ENCODE peak calls at places on chromosomes 11 and 22, in ten cellular contexts. T is right lobe of liver; I is IMR-90; B is tibial nerve; Y is iPS DF 6.9; A is PC-3; F is uterus; C is GM23248; S is testis; O is CD8-positive, alpha-beta memory T cell. H is an unnamed sample.
A peak's percentile ranks its signal among the peaks of the same experiment; 100 is the strongest.

GRCh38 chr22:29481265-29482000 is 1.4 kb downstream of the NEFH start:
- DNase-seq in T (no peak), I (no peak), B (no peak), Y (peak; percentile 68), A (no peak), F (no peak), C (no peak), S (peak; percentile 73), O (no peak), H (no peak)

GRCh38 chr11:76685237-76685636 is 14.7 kb upstream of the LRRC32 start:
- DNase-seq in T (no peak), I (no peak), B (no peak), Y (no peak), A (no peak), F (no peak), C (no peak), S (no peak), O (no peak), H (no peak)

GRCh38 chr22:23305922-23306374 is 125.6 kb downstream of the BCR start:
- DNase-seq in T (no peak), I (peak; percentile 81), B (peak; percentile 65), Y (no peak), A (no peak), F (peak; percentile 77), C (peak; percentile 69), S (peak; percentile 93), O (no peak), H (peak; percentile 43)

GRCh38 chr11:9222654-9223053 is 42.5 kb downstream of the DENND5A start:
- DNase-seq in T (no peak), I (no peak), B (no peak), Y (no peak), A (no peak), F (no peak), C (no peak), S (no peak), O (no peak), H (no peak)

GRCh38 chr11:15189646-15190365 is 75.1 kb downstream of the INSC start:
- DNase-seq in T (no peak), I (peak; percentile 29), B (no peak), Y (no peak), A (no peak), F (no peak), C (peak; percentile 49), S (no peak), O (no peak), H (no peak)

GRCh38 chr11:66112640-66113098 is 42.6 kb downstream of the PACS1 start:
- DNase-seq in T (no peak), I (peak; percentile 76), B (peak; percentile 6), Y (no peak), A (peak; percentile 92), F (no peak), C (peak; percentile 86), S (no peak), O (no peak), H (no peak)

GRCh38 chr11:68138256-68138655 is 17.1 kb upstream of the CHKA start:
- DNase-seq in T (no peak), I (no peak), B (no peak), Y (no peak), A (no peak), F (no peak), C (peak; percentile 17), S (no peak), O (no peak), H (no peak)

GRCh38 chr22:47795477-47796127 is 1033.2 kb downstream of the TBC1D22A start:
- DNase-seq in T (no peak), I (no peak), B (no peak), Y (no peak), A (no peak), F (no peak), C (no peak), S (no peak), O (no peak), H (no peak)

GRCh38 chr22:50338042-50338573 is 5.0 kb upstream of the PPP6R2 start:
- DNase-seq in T (no peak), I (no peak), B (no peak), Y (no peak), A (no peak), F (no peak), C (no peak), S (no peak), O (no peak), H (no peak)

GRCh38 chr22:50342651-50343540 is at the start of gene PPP6R2:
- DNase-seq in T (peak; percentile 88), I (peak; percentile 35), B (peak; percentile 76), Y (no peak), A (peak; percentile 64), F (peak; percentile 73), C (peak; percentile 88), S (peak; percentile 86), O (peak; percentile 90), H (no peak)

GRCh38 chr22:50341977-50342650 is 1.0 kb upstream of the PPP6R2 start:
- DNase-seq in T (peak; percentile 90), I (peak; percentile 75), B (peak; percentile 95), Y (peak; percentile 67), A (peak; percentile 89), F (peak; percentile 90), C (peak; percentile 92), S (peak; percentile 94), O (peak; percentile 91), H (peak; percentile 72)

GRCh38 chr22:50338860-50339462 is 4.2 kb upstream of the PPP6R2 start:
- DNase-seq in T (no peak), I (no peak), B (no peak), Y (no peak), A (no peak), F (no peak), C (no peak), S (no peak), O (no peak), H (no peak)

GRCh38 chr22:50340157-50340879 is 2.8 kb upstream of the PPP6R2 start:
- DNase-seq in T (no peak), I (no peak), B (no peak), Y (no peak), A (no peak), F (no peak), C (peak; percentile 34), S (peak; percentile 30), O (no peak), H (no peak)
- H3K4me1 ChIP-seq in T (peaks cover 6% of the 10 kb centered on the region), I (peaks cover 2% of the 10 kb centered on the region), B (no peaks in the 10 kb centered on the region), Y (no peaks in the 10 kb centered on the region), A (no peaks in the 10 kb centered on the region), F (no peaks in the 10 kb centered on the region), C (no peaks in the 10 kb centered on the region), S (no peaks in the 10 kb centered on the region), O (peaks cover 6% of the 10 kb centered on the region), H (peaks cover 8% of the 10 kb centered on the region)

DNA sequence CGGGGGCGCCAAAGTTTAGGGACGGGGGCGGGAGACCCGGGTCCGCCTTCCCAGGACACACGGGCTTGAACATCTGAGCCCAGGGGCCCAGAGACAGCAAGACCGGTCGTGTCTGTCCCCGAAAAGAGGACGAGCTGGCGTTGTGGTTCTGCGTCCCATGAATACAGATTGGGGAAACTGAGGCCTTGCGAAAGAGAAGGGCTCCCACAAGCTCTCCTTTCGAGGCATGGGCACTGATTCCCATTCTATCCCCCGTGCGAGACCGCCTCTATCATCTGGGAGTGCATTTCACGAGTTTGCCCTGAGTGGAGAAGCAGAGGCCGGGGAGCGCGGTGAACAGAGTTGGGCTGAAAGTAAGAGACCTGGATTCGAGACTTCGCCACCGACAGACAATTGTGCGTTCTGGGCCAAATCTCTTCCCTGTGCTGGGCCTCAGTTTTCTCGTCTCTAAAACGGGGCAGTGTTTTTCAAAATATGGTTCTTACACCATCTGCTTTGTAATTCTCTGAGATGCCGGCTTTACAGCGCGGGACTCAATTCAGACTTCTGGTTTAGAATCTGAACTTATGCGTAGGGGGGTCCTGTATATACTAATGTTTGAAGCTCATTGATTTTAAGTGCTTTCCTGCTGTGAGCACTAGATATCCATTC is 471 bp downstream of the RNF185 start:
- DNase-seq in T (no peak), I (peak; percentile 31), B (peak; percentile 36), Y (no peak), A (no peak), F (no peak), C (peak; percentile 69), S (peak; percentile 42), O (no peak), H (no peak)
- H3K27ac ChIP-seq in T (peak overlapping the region; percentile 85), I (peak overlapping the region; percentile 89), B (peak overlapping the region; percentile 91), Y (no peak overlapping the region), A (no peak overlapping the region), F (peak overlapping the region; percentile 93), C (peak overlapping the region; percentile 71), S (peak overlapping the region; percentile 90), O (peak overlapping the region; percentile 78), H (peak overlapping the region; percentile 95)

GRCh38 chr11:45665206-45665932 is at the start of gene CHST1:
- DNase-seq in T (peak; percentile 87), I (no peak), B (no peak), Y (no peak), A (no peak), F (peak; percentile 37), C (peak; percentile 60), S (peak; percentile 41), O (no peak), H (no peak)

GRCh38 chr11:45664376-45665205 is 831 bp downstream of the CHST1 start:
- DNase-seq in T (peak; percentile 45), I (no peak), B (no peak), Y (no peak), A (no peak), F (no peak), C (no peak), S (no peak), O (no peak), H (no peak)

GRCh38 chr11:45662665-45663485 is 2.5 kb downstream of the CHST1 start:
- DNase-seq in T (peak; percentile 39), I (peak; percentile 89), B (no peak), Y (no peak), A (peak; percentile 4), F (no peak), C (peak; percentile 96), S (no peak), O (no peak), H (peak; percentile 49)

GRCh38 chr11:45662096-45662664 is 3.2 kb downstream of the CHST1 start:
- DNase-seq in T (peak; percentile 31), I (no peak), B (no peak), Y (no peak), A (no peak), F (no peak), C (no peak), S (no peak), O (no peak), H (no peak)

GRCh38 chr11:45663486-45664375 is 1.7 kb downstream of the CHST1 start:
- DNase-seq in T (peak; percentile 40), I (peak; percentile 11), B (no peak), Y (no peak), A (peak; percentile 3), F (no peak), C (peak; percentile 51), S (no peak), O (no peak), H (no peak)
- H3K4me3 ChIP-seq in T (peak overlapping the region; percentile 46), I (no peak overlapping the region), B (peak overlapping the region; percentile 53), Y (peak overlapping the region; percentile 61), A (no peak overlapping the region), F (peak overlapping the region; percentile 45), C (no peak overlapping the region), S (peak overlapping the region; percentile 52), O (no peak overlapping the region), H (peak overlapping the region; percentile 93)

GRCh38 chr11:833849-834311 is 1.1 kb downstream of the CD151 start:
- DNase-seq in T (no peak), I (no peak), B (no peak), Y (no peak), A (peak; percentile 18), F (no peak), C (peak; percentile 62), S (no peak), O (no peak), H (no peak)

GRCh38 chr11:836274-836673 is 3.5 kb downstream of the CD151 start:
- DNase-seq in T (no peak), I (no peak), B (no peak), Y (no peak), A (no peak), F (no peak), C (no peak), S (no peak), O (no peak), H (no peak)

GRCh38 chr11:832529-833113 is at the start of gene CD151:
- DNase-seq in T (no peak), I (peak; percentile 45), B (no peak), Y (no peak), A (peak; percentile 60), F (no peak), C (peak; percentile 90), S (peak; percentile 76), O (peak; percentile 63), H (no peak)

GRCh38 chr11:833114-833791 is 501 bp downstream of the CD151 start:
- DNase-seq in T (no peak), I (no peak), B (no peak), Y (no peak), A (no peak), F (no peak), C (peak; percentile 85), S (no peak), O (no peak), H (no peak)

GRCh38 chr11:834371-835316 is 1.9 kb downstream of the CD151 start:
- DNase-seq in T (peak; percentile 94), I (peak; percentile 69), B (no peak), Y (no peak), A (peak; percentile 94), F (peak; percentile 78), C (peak; percentile 92), S (peak; percentile 73), O (no peak), H (peak; percentile 62)
- H3K4me1 ChIP-seq in T (peaks cover 38% of the 10 kb centered on the region), I (peaks cover 34% of the 10 kb centered on the region), B (peaks cover 32% of the 10 kb centered on the region), Y (peaks cover 18% of the 10 kb centered on the region), A (peaks cover 24% of the 10 kb centered on the region), F (no peaks in the 10 kb centered on the region), C (peaks cover 15% of the 10 kb centered on the region), S (peaks cover 42% of the 10 kb centered on the region), O (peaks cover 28% of the 10 kb centered on the region), H (peaks cover 60% of the 10 kb centered on the region)